ENCODE peak calls at places on chromosome 19, in seven cellular contexts. Z, J, U, Y, V, M and T are unnamed samples.
A peak's percentile ranks its signal among the peaks of the same experiment; 100 is the strongest.

GRCh38 chr19:49920624-49921363 is 8.2 kb upstream of the ATF5 start:
- DNase-seq in Z (no peak), J (no peak), U (no peak), Y (no peak), V (no peak), M (no peak), T (peak; percentile 24)

GRCh38 chr19:8401981-8402411 is 11.1 kb upstream of the MARCHF2 start:
- DNase-seq in Z (no peak), J (no peak), U (no peak), Y (no peak), V (no peak), M (no peak), T (no peak)

GRCh38 chr19:2962018-2962670 is 15.2 kb upstream of the TLE6 start:
- DNase-seq in Z (peak; percentile 70), J (peak; percentile 49), U (peak; percentile 95), Y (no peak), V (peak; percentile 81), M (peak; percentile 77), T (peak; percentile 47)

GRCh38 chr19:23901360-23901759 is 13.3 kb upstream of the ZNF726 start:
- DNase-seq in Z (no peak), J (no peak), U (no peak), Y (no peak), V (no peak), M (no peak), T (no peak)

GRCh38 chr19:54428323-54429175 is 13.3 kb downstream of the TTYH1 start:
- DNase-seq in Z (no peak), J (no peak), U (no peak), Y (no peak), V (no peak), M (no peak), T (no peak)

GRCh38 chr19:33529094-33529676 is 7.6 kb upstream of the PEPD start:
- DNase-seq in Z (no peak), J (no peak), U (no peak), Y (no peak), V (no peak), M (no peak), T (no peak)

GRCh38 chr19:18999896-19000620 is 33.3 kb downstream of the SUGP2 start:
- DNase-seq in Z (no peak), J (no peak), U (no peak), Y (no peak), V (no peak), M (peak; percentile 47), T (no peak)

GRCh38 chr19:3154957-3155736 is 19.3 kb downstream of the GNA15 start:
- DNase-seq in Z (peak; percentile 50), J (peak; percentile 61), U (no peak), Y (no peak), V (peak; percentile 97), M (peak; percentile 66), T (peak; percentile 62)

GRCh38 chr19:50311723-50312635 is 17.2 kb downstream of the KCNC3 start:
- DNase-seq in Z (peak; percentile 59), J (no peak), U (no peak), Y (no peak), V (peak; percentile 82), M (peak; percentile 93), T (no peak)

GRCh38 chr19:1873524-1874473 is 10.4 kb upstream of the KLF16 start:
- DNase-seq in Z (no peak), J (peak; percentile 77), U (no peak), Y (no peak), V (peak; percentile 57), M (peak; percentile 75), T (no peak)

GRCh38 chr19:31518216-31518615 is 169.0 kb upstream of the TSHZ3 start:
- DNase-seq in Z (no peak), J (no peak), U (peak; percentile 86), Y (no peak), V (no peak), M (no peak), T (no peak)

GRCh38 chr19:54837542-54837941 is 12.7 kb upstream of the KIR3DL2 start:
- DNase-seq in Z (no peak), J (no peak), U (no peak), Y (no peak), V (no peak), M (no peak), T (no peak)

GRCh38 chr19:6002591-6002990 is 24.7 kb upstream of the RANBP3 start:
- DNase-seq in Z (no peak), J (no peak), U (no peak), Y (no peak), V (no peak), M (no peak), T (no peak)

GRCh38 chr19:49127674-49128544 is 8.6 kb downstream of the PPFIA3 start:
- DNase-seq in Z (peak; percentile 93), J (peak; percentile 97), U (peak; percentile 99), Y (peak; percentile 97), V (peak; percentile 96), M (peak; percentile 99), T (peak; percentile 98)

GRCh38 chr19:49014870-49015255 is 2.0 kb downstream of the LHB start:
- DNase-seq in Z (no peak), J (no peak), U (no peak), Y (no peak), V (no peak), M (no peak), T (no peak)

GRCh38 chr19:46809534-46810272 is 21.3 kb upstream of the SLC1A5 start:
- DNase-seq in Z (no peak), J (no peak), U (no peak), Y (no peak), V (no peak), M (peak; percentile 2), T (no peak)

GRCh38 chr19:7258042-7258839 is 36.0 kb downstream of the INSR start:
- DNase-seq in Z (no peak), J (no peak), U (no peak), Y (no peak), V (no peak), M (no peak), T (no peak)

GRCh38 chr19:7260161-7260560 is 34.1 kb downstream of the INSR start:
- DNase-seq in Z (no peak), J (no peak), U (no peak), Y (no peak), V (no peak), M (no peak), T (no peak)

GRCh38 chr19:7257148-7258041 is 36.8 kb downstream of the INSR start:
- DNase-seq in Z (peak; percentile 68), J (peak; percentile 59), U (no peak), Y (no peak), V (peak; percentile 28), M (no peak), T (peak; percentile 24)

GRCh38 chr19:7255631-7256030 is 38.6 kb downstream of the INSR start:
- DNase-seq in Z (no peak), J (no peak), U (no peak), Y (no peak), V (no peak), M (no peak), T (no peak)

DNA sequence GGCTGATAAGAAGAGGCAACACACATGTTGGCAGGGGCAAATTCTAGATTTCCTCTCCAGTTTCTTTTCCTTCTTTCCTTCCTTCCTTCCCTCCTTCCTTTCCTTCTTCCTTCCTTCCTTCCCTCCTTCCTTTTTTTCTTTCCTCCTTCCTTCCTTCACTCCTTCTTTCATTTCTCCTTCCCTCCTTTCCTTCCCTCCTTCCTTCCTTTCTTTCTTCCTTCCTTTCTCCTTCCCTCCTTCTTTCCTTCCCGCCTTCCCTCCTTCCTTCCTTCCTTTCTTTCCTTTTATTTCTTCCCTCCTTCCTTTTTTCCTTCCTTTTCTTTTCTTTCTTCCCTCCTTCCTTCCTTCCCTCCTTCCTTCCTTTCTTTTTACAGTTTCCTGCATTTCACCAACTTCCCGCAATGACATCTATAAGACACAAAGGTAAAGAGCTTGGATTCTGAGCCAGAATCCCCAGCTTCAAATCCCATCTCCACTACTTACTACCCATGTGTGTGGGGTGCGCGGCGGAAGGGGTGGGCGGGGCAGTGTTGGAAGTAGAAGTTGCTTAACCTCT is 35.3 kb downstream of the INSR start:
- DNase-seq in Z (no peak), J (no peak), U (no peak), Y (no peak), V (no peak), M (no peak), T (no peak)
- H3K4me1 ChIP-seq in Z (peaks cover 8% of the 10 kb centered on the region), J (peaks cover 59% of the 10 kb centered on the region), U (peaks cover 65% of the 10 kb centered on the region), Y (peaks cover 47% of the 10 kb centered on the region), V (no peaks in the 10 kb centered on the region), M (peaks cover 2% of the 10 kb centered on the region), T (no peaks in the 10 kb centered on the region)

GRCh38 chr19:13459351-13459750 is 46.9 kb downstream of the CACNA1A start:
- DNase-seq in Z (no peak), J (no peak), U (no peak), Y (no peak), V (no peak), M (no peak), T (no peak)
- TF ChIP-seq POLR2AphosphoS5 in Z (no peak), J (no peak), U (no peak), Y (no peak), V (no peak), M (no peak), T (no peak)

GRCh38 chr19:11159598-11160001 is 4.0 kb upstream of the SPC24 start:
- DNase-seq in Z (no peak), J (no peak), U (no peak), Y (no peak), V (no peak), M (peak; percentile 3), T (no peak)

GRCh38 chr19:11151181-11151580 is 4.4 kb downstream of the SPC24 start:
- DNase-seq in Z (no peak), J (no peak), U (no peak), Y (no peak), V (no peak), M (no peak), T (no peak)

GRCh38 chr19:11154683-11155047 is 917 bp downstream of the SPC24 start:
- DNase-seq in Z (no peak), J (no peak), U (no peak), Y (no peak), V (peak; percentile 40), M (no peak), T (no peak)

GRCh38 chr19:11152318-11153062 is 3.1 kb downstream of the SPC24 start:
- DNase-seq in Z (no peak), J (peak; percentile 87), U (peak; percentile 95), Y (no peak), V (no peak), M (no peak), T (peak; percentile 65)

GRCh38 chr19:11155373-11156120 is at the start of gene SPC24:
- DNase-seq in Z (peak; percentile 98), J (peak; percentile 94), U (peak; percentile 97), Y (peak; percentile 96), V (peak; percentile 99), M (peak; percentile 100), T (peak; percentile 95)
- TF ChIP-seq EP300 in Z (no peak), J (no peak), U (no peak), Y (no peak), V (peak; percentile 2), M (no peak), T (no peak)

GRCh38 chr19:4225902-4226301 is 3.4 kb upstream of the EBI3 start:
- DNase-seq in Z (no peak), J (no peak), U (no peak), Y (no peak), V (no peak), M (no peak), T (no peak)

GRCh38 chr19:4232614-4233281 is 3.4 kb downstream of the EBI3 start:
- DNase-seq in Z (no peak), J (no peak), U (no peak), Y (no peak), V (no peak), M (peak; percentile 67), T (no peak)

GRCh38 chr19:4229179-4229931 is at the start of gene EBI3:
- DNase-seq in Z (no peak), J (no peak), U (no peak), Y (no peak), V (peak; percentile 71), M (no peak), T (peak; percentile 34)

GRCh38 chr19:4227771-4228170 is 1.6 kb upstream of the EBI3 start:
- DNase-seq in Z (no peak), J (no peak), U (no peak), Y (no peak), V (no peak), M (no peak), T (no peak)

GRCh38 chr19:4228765-4229178 is 551 bp upstream of the EBI3 start:
- DNase-seq in Z (no peak), J (no peak), U (no peak), Y (no peak), V (no peak), M (no peak), T (no peak)
- H3K4me1 ChIP-seq in Z (peaks cover 44% of the 10 kb centered on the region), J (peaks cover 8% of the 10 kb centered on the region), U (peaks cover 5% of the 10 kb centered on the region), Y (no peaks in the 10 kb centered on the region), V (peaks cover 8% of the 10 kb centered on the region), M (peaks cover 3% of the 10 kb centered on the region), T (no peaks in the 10 kb centered on the region)